ENCODE peak calls at places on chromosomes 11 and 22, in seven cellular contexts. Z is lower lobe of right lung, J is right cardiac atrium, F is ovary, S is lung, E is PC-3, X is mesenchymal stem cell. A is an unnamed sample. For H3K4me1, H3K9me3 and H3K27me3, the result is how much of the 10 kb centered on the place peaks cover.

GRCh38 chr11:9529333-9529648 is 44.2 kb upstream of the WEE1 start:
- DNase-seq in J (peak), X (no peak), E (no peak), F (peak), S (peak), Z (peak), A (no peak)

GRCh38 chr11:123159146-123159857 is 35.7 kb downstream of the CLMP start:
- DNase-seq in E (no peak), F (no peak), S (no peak), X (no peak), Z (peak), J (no peak), A (no peak)

GRCh38 chr11:92130432-92130831 is 94.2 kb upstream of the FAT3 start:
- DNase-seq in F (no peak), E (peak), X (no peak), S (no peak), Z (no peak), J (no peak), A (no peak)

GRCh38 chr22:35578836-35579575 is 38.1 kb downstream of the MB start:
- DNase-seq in S (no peak), E (no peak), F (no peak), Z (no peak), J (no peak), X (no peak), A (no peak)

GRCh38 chr11:80596291-80596810 is 1155.5 kb upstream of the TENM4 start:
- DNase-seq in S (no peak), Z (no peak), E (peak), F (no peak), J (no peak), X (no peak), A (no peak)

GRCh38 chr11:8692417-8692816 is 9.8 kb downstream of the RPL27A start:
- DNase-seq in S (no peak), F (no peak), Z (no peak), E (no peak), X (no peak), J (no peak), A (no peak)

GRCh38 chr11:87437844-87438223 is 400.1 kb downstream of the TMEM135 start:
- DNase-seq in Z (no peak), S (no peak), J (no peak), X (no peak), F (no peak), E (peak), A (no peak)

GRCh38 chr11:119803139-119803538 is 74.1 kb upstream of the NECTIN1 start:
- DNase-seq in J (no peak), F (no peak), Z (peak), E (no peak), S (no peak), X (no peak), A (no peak)

GRCh38 chr11:80632691-80633090 is 1191.9 kb upstream of the TENM4 start:
- DNase-seq in E (no peak), Z (no peak), X (no peak), J (no peak), F (no peak), S (no peak), A (no peak)

GRCh38 chr22:19820880-19821522 is 33.7 kb downstream of the GNB1L start:
- DNase-seq in S (no peak), J (no peak), E (no peak), Z (peak), F (no peak), X (no peak), A (no peak)

GRCh38 chr22:21739828-21740377 is 4.3 kb upstream of the YPEL1 start:
- DNase-seq in E (no peak), X (no peak), S (no peak), F (no peak), Z (no peak), J (no peak), A (no peak)

GRCh38 chr11:126345759-126346585 is 9.5 kb upstream of the ST3GAL4 start:
- DNase-seq in F (peak), J (peak), S (no peak), Z (no peak), X (peak), E (peak), A (no peak)

GRCh38 chr11:89613916-89614315 is 96.2 kb upstream of the TRIM77 start:
- DNase-seq in E (no peak), F (no peak), J (no peak), Z (no peak), S (no peak), X (no peak), A (no peak)

GRCh38 chr22:18060646-18061620 is 16.9 kb upstream of the PEX26 start:
- DNase-seq in S (no peak), E (peak), J (no peak), Z (no peak), X (peak), F (no peak), A (no peak)

GRCh38 chr11:81237139-81237538 is 1496.5 kb downstream of the FAM181B start:
- DNase-seq in F (no peak), X (peak), E (peak), Z (no peak), S (no peak), J (no peak), A (no peak)

GRCh38 chr11:129945377-129945776 is 50.0 kb upstream of the NFRKB start:
- DNase-seq in J (no peak), X (no peak), S (no peak), Z (no peak), F (no peak), E (no peak), A (no peak)

GRCh38 chr11:83282084-83282716 is 4.0 kb downstream of the CCDC90B start:
- DNase-seq in S (no peak), Z (no peak), F (no peak), J (no peak), X (no peak), E (peak), A (no peak)

GRCh38 chr11:76769071-76769560 is 14.0 kb upstream of the TSKU start:
- DNase-seq in E (no peak), S (no peak), Z (no peak), J (no peak), F (no peak), X (peak), A (no peak)

GRCh38 chr11:95450547-95451123 is 219.6 kb upstream of the SESN3 start:
- DNase-seq in Z (no peak), J (no peak), S (no peak), E (no peak), X (peak), F (no peak), A (no peak)

GRCh38 chr11:32297629-32298028 is 137.7 kb downstream of the WT1 start:
- DNase-seq in F (no peak), S (no peak), E (peak), Z (no peak), X (peak), J (no peak), A (no peak)

GRCh38 chr11:72930011-72930410 is 115.8 kb downstream of the ATG16L2 start:
- DNase-seq in S (no peak), Z (no peak), J (peak), X (peak), F (no peak), E (peak), A (no peak)

GRCh38 chr11:102309621-102310541 is 7.4 kb upstream of the BIRC3 start:
- DNase-seq in Z (no peak), J (no peak), S (no peak), E (no peak), F (no peak), X (no peak), A (no peak)

GRCh38 chr11:34600339-34601084 is 20.4 kb upstream of the EHF start:
- DNase-seq in X (no peak), E (no peak), F (no peak), Z (peak), J (peak), S (peak), A (no peak)

GRCh38 chr11:64357904-64358535 is 942 bp upstream of the RPS6KA4 start:
- DNase-seq in J (peak), X (peak), Z (no peak), S (no peak), F (no peak), E (peak), A (no peak)

GRCh38 chr11:78588517-78588916 is 13.9 kb upstream of the NARS2 start:
- DNase-seq in F (no peak), E (no peak), X (no peak), S (no peak), J (no peak), Z (no peak), A (no peak)

GRCh38 chr11:117640041-117640440 is 157.0 kb downstream of the DSCAML1 start:
- DNase-seq in S (no peak), Z (no peak), F (no peak), E (no peak), X (no peak), J (no peak), A (no peak)

GRCh38 chr22:35733742-35734516 is 16.3 kb downstream of the APOL5 start:
- DNase-seq in F (no peak), X (no peak), E (no peak), J (no peak), S (no peak), Z (no peak), A (no peak)

GRCh38 chr11:58927393-58928081 is 11.8 kb upstream of the GLYATL1 start:
- DNase-seq in F (no peak), X (peak), E (peak), Z (no peak), J (peak), S (no peak), A (peak)

GRCh38 chr22:47201996-47202818 is 439.8 kb downstream of the TBC1D22A start:
- DNase-seq in Z (no peak), S (no peak), J (no peak), F (no peak), X (no peak), E (no peak), A (no peak)

GRCh38 chr11:33444835-33445594 is 187.8 kb downstream of the HIPK3 start:
- DNase-seq in Z (no peak), J (no peak), X (no peak), S (no peak), F (no peak), E (no peak), A (no peak)

GRCh38 chr22:49432211-49432905 is 395.3 kb downstream of the BRD1 start:
- DNase-seq in Z (no peak), J (no peak), X (no peak), F (no peak), E (no peak), S (no peak), A (no peak)

GRCh38 chr11:93249437-93250210 is 51.8 kb upstream of the SLC36A4 start:
- DNase-seq in S (no peak), Z (no peak), X (no peak), E (no peak), J (no peak), F (no peak), A (no peak)

GRCh38 chr11:110432713-110433392 is 3.1 kb downstream of the FDX1 start:
- DNase-seq in Z (no peak), J (no peak), F (no peak), E (peak), S (no peak), X (peak), A (no peak)

GRCh38 chr22:42622061-42622710 is 7.5 kb upstream of the POLDIP3 start:
- DNase-seq in Z (no peak), S (no peak), J (no peak), X (no peak), F (no peak), E (no peak), A (no peak)

GRCh38 chr11:62588966-62589637 is 2.2 kb downstream of the TUT1 start:
- DNase-seq in J (no peak), X (peak), F (no peak), Z (no peak), E (peak), S (no peak), A (no peak)

GRCh38 chr11:60950933-60951610 is 904 bp downstream of the SLC15A3 start:
- DNase-seq in S (no peak), J (peak), E (no peak), X (peak), Z (peak), F (peak), A (peak)

DNA sequence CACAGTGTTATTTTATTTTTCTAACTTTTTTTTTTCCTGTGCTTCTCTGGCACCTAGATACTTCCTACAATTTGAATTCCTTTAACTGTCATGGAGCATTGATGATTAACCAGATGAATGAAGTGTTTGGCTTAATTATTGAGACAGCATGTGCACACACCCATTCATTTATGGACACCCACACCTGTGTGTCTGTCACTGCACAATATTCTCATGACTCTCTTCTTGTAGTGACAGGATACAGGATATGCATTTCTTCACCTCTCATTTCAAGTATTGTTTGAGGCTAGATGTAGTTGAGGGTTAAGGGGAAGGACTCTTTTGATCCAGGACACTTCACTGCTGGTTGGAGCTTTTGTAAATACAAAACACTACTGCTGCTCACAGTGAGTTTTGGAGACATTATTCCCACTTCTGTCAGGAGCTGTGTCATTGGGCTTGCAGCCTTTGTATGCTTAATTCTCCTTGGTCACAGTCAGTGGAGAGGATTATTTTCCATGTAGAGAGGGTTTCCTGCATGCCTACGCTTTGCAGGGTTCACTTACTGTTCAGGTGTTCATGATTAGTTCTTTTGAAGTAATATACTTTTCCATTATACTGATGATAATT is 33.5 kb downstream of the SPECC1L start:
- DNase-seq in F (no peak), X (no peak), S (no peak), Z (no peak), J (no peak), E (no peak), A (no peak)
- H3K4me1 ChIP-seq in F (under half), X (under half), S (under half), Z (half or more), J (under half), E (under half), A (under half)

DNA sequence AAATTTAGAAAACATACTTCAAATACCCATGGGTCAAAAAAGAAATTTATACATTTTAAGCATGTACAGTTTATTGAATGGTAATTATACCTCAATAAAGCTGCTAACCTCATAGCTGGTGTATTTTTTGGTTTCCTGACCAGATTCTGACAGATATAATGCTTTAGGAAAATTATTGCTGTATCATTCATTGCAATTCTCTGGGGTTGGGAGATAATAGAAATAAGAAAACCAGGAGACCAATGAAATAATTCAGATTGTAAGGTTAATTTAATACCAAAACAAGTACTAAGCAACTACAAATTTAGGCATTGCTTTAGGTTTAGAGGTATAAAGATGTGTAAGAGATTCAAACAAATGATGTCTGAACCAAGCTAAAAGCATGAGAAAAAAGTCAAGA is 120.1 kb downstream of the ENTHD1 start:
- DNase-seq in J (no peak), Z (no peak), E (no peak), F (no peak), X (no peak), S (no peak), A (no peak)
- H3K9me3 ChIP-seq in J (under half), Z (under half), E (under half), F (under half), X (under half), S (under half), A (under half)

DNA sequence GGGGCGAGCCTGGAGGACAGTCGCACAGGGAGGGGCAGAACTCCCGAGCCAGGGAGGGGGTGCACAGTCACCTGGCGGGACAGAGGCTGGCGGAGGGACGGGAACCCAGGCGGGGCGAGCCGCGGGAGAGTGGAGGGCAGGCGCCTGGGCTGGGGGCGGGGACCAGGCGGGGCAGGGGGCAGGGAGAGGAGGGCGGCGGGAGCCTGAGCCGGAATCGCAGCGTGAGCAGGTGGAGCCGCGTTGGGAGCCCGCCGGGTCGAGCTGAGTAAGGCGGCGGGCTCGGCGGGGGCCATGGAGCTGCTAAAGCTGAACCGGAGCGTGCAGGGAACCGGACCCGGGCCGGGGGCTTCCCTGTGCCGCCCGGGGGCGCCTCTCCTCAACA is at the start of gene CCKBR:
- DNase-seq in E (no peak), S (no peak), F (no peak), X (no peak), J (no peak), Z (peak), A (no peak)
- H3K27me3 ChIP-seq in E (half or more), S (under half), F (under half), X (half or more), J (under half), Z (under half), A (under half)

GRCh38 chr11:45168366-45169130 is 22.1 kb downstream of the PRDM11 start:
- DNase-seq in S (no peak), X (no peak), E (no peak), F (no peak), J (peak), Z (no peak), A (no peak)
- H3K4me1 ChIP-seq in S (under half), X (under half), E (under half), F (under half), J (under half), Z (under half), A (under half)

A was measured in naive thymus-derived CD4-positive, alpha-beta T cell.